ENCODE peak calls at places on chromosomes 1 and 21, in nine cellular contexts. G, F, V, I, S, W, T, A and C are unnamed samples.
A peak's percentile ranks its signal among the peaks of the same experiment; 100 is the strongest.

GRCh38 chr1:201357636-201358348 is 19.7 kb downstream of the TNNT2 start:
- DNase-seq in W (no peak), V (no peak), I (no peak), F (no peak), A (peak; percentile 49), G (no peak), T (no peak), S (no peak), C (no peak)

GRCh38 chr1:193767891-193768290 is 581.5 kb upstream of the B3GALT2 start:
- DNase-seq in A (no peak), S (no peak), G (no peak), W (no peak), V (no peak), I (no peak), T (no peak), F (no peak), C (no peak)

GRCh38 chr1:75067975-75068374 is 66.2 kb upstream of the LHX8 start:
- DNase-seq in A (no peak), V (no peak), F (no peak), W (no peak), T (no peak), G (no peak), I (no peak), S (no peak), C (no peak)

GRCh38 chr1:230772457-230773395 is 25.5 kb downstream of the CAPN9 start:
- DNase-seq in W (no peak), S (peak; percentile 49), G (peak; percentile 81), V (peak; percentile 69), F (no peak), A (peak; percentile 57), T (peak; percentile 86), I (no peak), C (peak; percentile 47)

GRCh38 chr1:6118415-6118814 is 61.7 kb downstream of the CHD5 start:
- DNase-seq in T (peak; percentile 36), I (no peak), G (no peak), V (no peak), F (no peak), W (no peak), S (no peak), A (no peak), C (no peak)

GRCh38 chr21:38330671-38331070 is 73.9 kb downstream of the KCNJ15 start:
- DNase-seq in V (no peak), T (no peak), F (no peak), W (no peak), I (no peak), G (no peak), A (no peak), S (no peak), C (no peak)

GRCh38 chr1:120133228-120133927 is 42.9 kb downstream of the SEC22B start:
- DNase-seq in W (no peak), G (no peak), V (no peak), A (no peak), S (no peak), T (no peak), F (no peak), I (no peak), C (no peak)

GRCh38 chr1:60573121-60573520 is 499.6 kb upstream of the C1orf87 start:
- DNase-seq in V (peak; percentile 74), I (no peak), S (no peak), A (no peak), T (peak; percentile 84), W (no peak), F (no peak), G (peak; percentile 25), C (no peak)

GRCh38 chr1:227486559-227486958 is 76.8 kb upstream of the ZNF678 start:
- DNase-seq in W (no peak), I (no peak), S (no peak), G (no peak), T (no peak), V (no peak), A (no peak), F (no peak), C (no peak)

GRCh38 chr1:200628223-200628868 is 7.8 kb upstream of the KIF14 start:
- DNase-seq in A (no peak), W (peak; percentile 78), G (no peak), S (no peak), T (no peak), V (no peak), F (peak; percentile 67), I (no peak), C (peak; percentile 67)